ENCODE peak calls at places on chromosomes 16 and 17, in eight cellular contexts. I is MM.1S, H is ovary, D is Karpas-422, L is H9, R is lung, P is fibroblast of lung, V is sigmoid colon. G is an unnamed sample.

GRCh38 chr17:3695129-3695722 is 729 bp downstream of the P2RX5 start:
- DNase-seq in H (no peak), P (no peak), D (peak; percentile 61), L (no peak), V (no peak), I (peak; percentile 24), R (no peak), G (no peak)

GRCh38 chr17:50532452-50533024 is at the start of gene EPN3:
- DNase-seq in L (peak; percentile 88), H (no peak), I (no peak), R (no peak), P (no peak), D (no peak), V (no peak), G (peak; percentile 73)

GRCh38 chr16:17023606-17024005 is 447.2 kb downstream of the XYLT1 start:
- DNase-seq in V (no peak), L (no peak), R (no peak), D (no peak), I (no peak), H (no peak), P (no peak), G (no peak)

GRCh38 chr16:85850344-85850880 is 48.5 kb upstream of the IRF8 start:
- DNase-seq in P (no peak), V (peak; percentile 36), H (no peak), R (no peak), I (no peak), L (no peak), D (no peak), G (no peak)

GRCh38 chr17:82873521-82873920 is 33.7 kb upstream of the ZNF750 start:
- DNase-seq in I (no peak), H (no peak), R (no peak), P (no peak), D (no peak), V (no peak), L (no peak), G (no peak)

GRCh38 chr17:42744806-42745617 is at the start of gene EZH1:
- DNase-seq in P (peak; percentile 88), H (peak; percentile 91), L (peak; percentile 98), R (peak; percentile 89), I (peak; percentile 94), V (peak; percentile 95), D (peak; percentile 97), G (peak; percentile 86)

GRCh38 chr16:67879462-67879861 is 5.2 kb upstream of the NRN1L start:
- DNase-seq in I (no peak), H (no peak), R (no peak), P (no peak), D (no peak), V (no peak), L (no peak), G (no peak)

GRCh38 chr17:53749178-53749577 is 73.5 kb upstream of the KIF2B start:
- DNase-seq in H (no peak), D (no peak), I (peak; percentile 77), L (peak; percentile 60), P (peak; percentile 69), R (no peak), V (no peak), G (no peak)

GRCh38 chr17:6184508-6184907 is 114.3 kb downstream of the WSCD1 start:
- DNase-seq in P (no peak), L (no peak), V (no peak), D (no peak), R (no peak), I (no peak), H (no peak), G (no peak)

GRCh38 chr17:34578656-34579016 is 746 bp upstream of the TMEM132E start:
- DNase-seq in L (no peak), H (no peak), P (no peak), R (no peak), V (no peak), I (no peak), D (no peak), G (no peak)

GRCh38 chr17:42531455-42532354 is 4.3 kb upstream of the NAGLU start:
- DNase-seq in V (peak; percentile 83), P (peak; percentile 48), H (no peak), D (peak; percentile 75), L (peak; percentile 77), I (peak; percentile 68), R (peak; percentile 63), G (peak; percentile 83)

GRCh38 chr17:1650731-1651558 is 1.3 kb upstream of the RILP start:
- DNase-seq in V (no peak), I (peak; percentile 5), R (no peak), P (no peak), D (no peak), L (peak; percentile 37), H (no peak), G (no peak)

GRCh38 chr16:12311309-12311708 is 334.8 kb downstream of the SNX29 start:
- DNase-seq in R (no peak), P (no peak), I (no peak), H (no peak), L (peak; percentile 77), V (no peak), D (no peak), G (no peak)

GRCh38 chr16:61530697-61531096 is 505.5 kb downstream of the CDH8 start:
- DNase-seq in V (no peak), H (no peak), P (no peak), R (no peak), L (no peak), I (no peak), D (no peak), G (no peak)

GRCh38 chr16:15765880-15766279 is 90.9 kb downstream of the MYH11 start:
- DNase-seq in V (no peak), H (no peak), R (no peak), I (peak; percentile 64), L (peak; percentile 46), P (peak; percentile 42), D (peak; percentile 95), G (peak; percentile 52)

GRCh38 chr16:88077328-88078108 is 126.3 kb downstream of the BANP start:
- DNase-seq in V (peak; percentile 48), R (no peak), D (no peak), H (no peak), L (no peak), P (no peak), I (no peak), G (no peak)

GRCh38 chr16:63787014-63787413 is 1334.8 kb downstream of the CDH11 start:
- DNase-seq in H (no peak), V (no peak), P (peak; percentile 1), L (no peak), D (peak; percentile 49), R (no peak), I (no peak), G (no peak)
- H3K9me3 ChIP-seq in H (no peaks in the 10 kb centered on the region), V (no peaks in the 10 kb centered on the region), P (no peaks in the 10 kb centered on the region), L (peaks cover 16% of the 10 kb centered on the region), D (peaks cover 11% of the 10 kb centered on the region), R (no peaks in the 10 kb centered on the region), I (no peaks in the 10 kb centered on the region), G (no peaks in the 10 kb centered on the region)

GRCh38 chr17:77451271-77451893 is 310.6 kb downstream of the SEC14L1 start:
- DNase-seq in R (no peak), D (peak; percentile 89), V (peak; percentile 89), I (peak; percentile 27), P (peak; percentile 71), H (peak; percentile 83), L (peak; percentile 95), G (peak; percentile 85)
- H3K4me1 ChIP-seq in R (peaks cover 4% of the 10 kb centered on the region), D (peaks cover 63% of the 10 kb centered on the region), V (peaks cover 88% of the 10 kb centered on the region), I (peaks cover 15% of the 10 kb centered on the region), P (peaks cover 59% of the 10 kb centered on the region), H (peaks cover 19% of the 10 kb centered on the region), L (peaks cover 11% of the 10 kb centered on the region), G (peaks cover 30% of the 10 kb centered on the region)

GRCh38 chr17:5092139-5093010 is 14.1 kb downstream of the ZFP3 start:
- DNase-seq in V (no peak), I (no peak), R (no peak), L (no peak), D (peak; percentile 16), P (peak; percentile 18), H (no peak), G (no peak)
- H3K9me3 ChIP-seq in V (peaks cover 75% of the 10 kb centered on the region), I (no peaks in the 10 kb centered on the region), R (peaks cover 48% of the 10 kb centered on the region), L (peaks cover 58% of the 10 kb centered on the region), D (peaks cover 65% of the 10 kb centered on the region), P (peaks cover 4% of the 10 kb centered on the region), H (peaks cover 48% of the 10 kb centered on the region), G (no peaks in the 10 kb centered on the region)

GRCh38 chr17:52026075-52026474 is 132.4 kb downstream of the CA10 start:
- DNase-seq in P (no peak), D (no peak), L (no peak), V (no peak), R (no peak), H (no peak), I (no peak), G (no peak)

GRCh38 chr17:52027081-52027480 is 131.4 kb downstream of the CA10 start:
- DNase-seq in R (no peak), L (peak; percentile 60), V (no peak), D (no peak), P (no peak), I (no peak), H (no peak), G (no peak)

GRCh38 chr17:52025231-52025630 is 133.3 kb downstream of the CA10 start:
- DNase-seq in P (no peak), I (no peak), R (no peak), H (no peak), D (no peak), V (no peak), L (no peak), G (no peak)

GRCh38 chr17:52030096-52030495 is 128.4 kb downstream of the CA10 start:
- DNase-seq in H (no peak), D (no peak), P (no peak), L (no peak), I (no peak), R (no peak), V (no peak), G (no peak)

DNA sequence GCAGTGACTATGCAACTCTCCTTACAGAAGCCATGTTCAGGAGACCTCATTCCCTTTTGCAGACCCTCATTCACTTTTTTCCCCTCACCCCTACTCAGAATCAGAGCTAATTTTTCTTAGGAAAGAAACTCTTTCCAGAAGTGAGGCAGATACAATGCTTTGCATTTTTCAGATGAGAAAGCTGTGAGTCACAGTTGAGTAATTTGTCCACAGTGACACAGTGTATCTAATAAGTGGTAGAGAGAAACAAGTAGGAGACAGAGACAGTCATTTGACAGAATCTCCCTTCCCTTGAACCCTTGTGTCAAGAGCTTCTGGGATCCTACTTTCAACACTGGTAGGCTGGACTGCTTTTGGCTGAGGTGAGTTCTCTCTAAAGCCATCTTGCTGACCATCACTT is 130.9 kb downstream of the CA10 start:
- DNase-seq in I (no peak), D (no peak), V (no peak), R (no peak), H (no peak), P (no peak), L (no peak), G (no peak)
- H3K4me1 ChIP-seq in I (no peaks in the 10 kb centered on the region), D (no peaks in the 10 kb centered on the region), V (peaks cover 5% of the 10 kb centered on the region), R (no peaks in the 10 kb centered on the region), H (peaks cover 7% of the 10 kb centered on the region), P (no peaks in the 10 kb centered on the region), L (no peaks in the 10 kb centered on the region), G (no peaks in the 10 kb centered on the region)

G was measured in Peyer's patch.